ENCODE peak calls at places on chromosomes 7 and 10, in seven cellular contexts. One of them, this sample, is unnamed.

GRCh38 chr7:81659697-81660395 is 110.0 kb downstream of the HGF start:
- DNase-seq in ovary: no peak
- DNase-seq in fibroblast of mammary gland: no peak
- DNase-seq in fibroblast of the aortic adventitia: peak
- DNase-seq in neural progenitor cell: peak
- DNase-seq in lower lobe of right lung: no peak
- DNase-seq in body of pancreas: no peak
- DNase-seq in this sample: no peak

GRCh38 chr7:51244053-51244452 is 72.6 kb downstream of the COBL start:
- DNase-seq in body of pancreas: no peak
- DNase-seq in fibroblast of the aortic adventitia: no peak
- DNase-seq in fibroblast of mammary gland: no peak
- DNase-seq in ovary: no peak
- DNase-seq in neural progenitor cell: no peak
- DNase-seq in lower lobe of right lung: no peak
- DNase-seq in this sample: no peak

GRCh38 chr7:140673063-140673769 is 471 bp downstream of the ADCK2 start:
- DNase-seq in neural progenitor cell: peak
- DNase-seq in fibroblast of the aortic adventitia: no peak
- DNase-seq in body of pancreas: peak
- DNase-seq in ovary: peak
- DNase-seq in fibroblast of mammary gland: no peak
- DNase-seq in lower lobe of right lung: peak
- DNase-seq in this sample: peak

GRCh38 chr7:151310578-151310977 is 31.0 kb upstream of the NUB1 start:
- DNase-seq in lower lobe of right lung: no peak
- DNase-seq in ovary: no peak
- DNase-seq in neural progenitor cell: no peak
- DNase-seq in fibroblast of the aortic adventitia: peak
- DNase-seq in body of pancreas: no peak
- DNase-seq in fibroblast of mammary gland: peak
- DNase-seq in this sample: peak

GRCh38 chr10:123583639-123584418 is 82.3 kb upstream of the GPR26 start:
- DNase-seq in fibroblast of the aortic adventitia: peak
- DNase-seq in fibroblast of mammary gland: peak
- DNase-seq in ovary: peak
- DNase-seq in body of pancreas: peak
- DNase-seq in neural progenitor cell: peak
- DNase-seq in lower lobe of right lung: peak
- DNase-seq in this sample: peak

GRCh38 chr10:59631882-59632281 is 77.8 kb downstream of the SLC16A9 start:
- DNase-seq in fibroblast of mammary gland: peak
- DNase-seq in neural progenitor cell: no peak
- DNase-seq in fibroblast of the aortic adventitia: no peak
- DNase-seq in ovary: no peak
- DNase-seq in body of pancreas: no peak
- DNase-seq in lower lobe of right lung: no peak
- DNase-seq in this sample: no peak

GRCh38 chr7:79452495-79453265 is 787 bp downstream of the MAGI2 start:
- DNase-seq in neural progenitor cell: peak
- DNase-seq in fibroblast of the aortic adventitia: peak
- DNase-seq in lower lobe of right lung: peak
- DNase-seq in body of pancreas: peak
- DNase-seq in fibroblast of mammary gland: peak
- DNase-seq in ovary: peak
- DNase-seq in this sample: peak

GRCh38 chr7:136953386-136953785 is 84.9 kb downstream of the CHRM2 start:
- DNase-seq in body of pancreas: no peak
- DNase-seq in neural progenitor cell: no peak
- DNase-seq in fibroblast of the aortic adventitia: peak
- DNase-seq in lower lobe of right lung: no peak
- DNase-seq in ovary: no peak
- DNase-seq in fibroblast of mammary gland: peak
- DNase-seq in this sample: peak

GRCh38 chr7:29413511-29414178 is 150.0 kb upstream of the PRR15 start:
- DNase-seq in lower lobe of right lung: no peak
- DNase-seq in fibroblast of mammary gland: no peak
- DNase-seq in ovary: no peak
- DNase-seq in body of pancreas: peak
- DNase-seq in neural progenitor cell: no peak
- DNase-seq in fibroblast of the aortic adventitia: no peak
- DNase-seq in this sample: no peak

GRCh38 chr7:152050547-152050971 is 25.1 kb downstream of the GALNT11 start:
- DNase-seq in fibroblast of mammary gland: peak
- DNase-seq in fibroblast of the aortic adventitia: peak
- DNase-seq in lower lobe of right lung: no peak
- DNase-seq in neural progenitor cell: no peak
- DNase-seq in ovary: no peak
- DNase-seq in body of pancreas: no peak
- DNase-seq in this sample: peak

GRCh38 chr7:129370812-129371211 is 63.4 kb upstream of the STRIP2 start:
- DNase-seq in fibroblast of the aortic adventitia: peak
- DNase-seq in lower lobe of right lung: no peak
- DNase-seq in neural progenitor cell: peak
- DNase-seq in ovary: no peak
- DNase-seq in body of pancreas: no peak
- DNase-seq in fibroblast of mammary gland: no peak
- DNase-seq in this sample: peak

GRCh38 chr7:79761876-79762429 is 308.5 kb upstream of the MAGI2 start:
- DNase-seq in ovary: no peak
- DNase-seq in body of pancreas: no peak
- DNase-seq in fibroblast of mammary gland: peak
- DNase-seq in fibroblast of the aortic adventitia: no peak
- DNase-seq in neural progenitor cell: no peak
- DNase-seq in lower lobe of right lung: no peak
- DNase-seq in this sample: no peak

GRCh38 chr7:66629222-66629658 is 559 bp downstream of the KCTD7 start:
- DNase-seq in body of pancreas: no peak
- DNase-seq in fibroblast of the aortic adventitia: peak
- DNase-seq in lower lobe of right lung: peak
- DNase-seq in ovary: no peak
- DNase-seq in neural progenitor cell: peak
- DNase-seq in fibroblast of mammary gland: no peak
- DNase-seq in this sample: peak

GRCh38 chr7:80053098-80053497 is 81.5 kb upstream of the GNAI1 start:
- DNase-seq in body of pancreas: peak
- DNase-seq in neural progenitor cell: peak
- DNase-seq in lower lobe of right lung: no peak
- DNase-seq in ovary: no peak
- DNase-seq in fibroblast of mammary gland: no peak
- DNase-seq in fibroblast of the aortic adventitia: no peak
- DNase-seq in this sample: no peak

GRCh38 chr10:5518143-5518542 is 6.6 kb upstream of the CALML3 start:
- DNase-seq in fibroblast of mammary gland: no peak
- DNase-seq in body of pancreas: peak
- DNase-seq in neural progenitor cell: no peak
- DNase-seq in fibroblast of the aortic adventitia: no peak
- DNase-seq in ovary: no peak
- DNase-seq in lower lobe of right lung: no peak
- DNase-seq in this sample: no peak

GRCh38 chr7:30914611-30915601 is 3.3 kb downstream of the AQP1 start:
- DNase-seq in ovary: no peak
- DNase-seq in body of pancreas: peak
- DNase-seq in lower lobe of right lung: peak
- DNase-seq in fibroblast of mammary gland: peak
- DNase-seq in fibroblast of the aortic adventitia: peak
- DNase-seq in neural progenitor cell: no peak
- DNase-seq in this sample: peak

GRCh38 chr10:108544500-108545120 is 1378.7 kb downstream of the XPNPEP1 start:
- DNase-seq in ovary: no peak
- DNase-seq in fibroblast of the aortic adventitia: peak
- DNase-seq in body of pancreas: peak
- DNase-seq in lower lobe of right lung: peak
- DNase-seq in neural progenitor cell: peak
- DNase-seq in fibroblast of mammary gland: peak
- DNase-seq in this sample: peak

GRCh38 chr7:14714161-14714728 is 188.3 kb downstream of the DGKB start:
- DNase-seq in fibroblast of the aortic adventitia: no peak
- DNase-seq in lower lobe of right lung: no peak
- DNase-seq in ovary: no peak
- DNase-seq in neural progenitor cell: no peak
- DNase-seq in fibroblast of mammary gland: no peak
- DNase-seq in body of pancreas: no peak
- DNase-seq in this sample: no peak

GRCh38 chr10:11165591-11166543 is 148.2 kb downstream of the CELF2 start:
- DNase-seq in lower lobe of right lung: peak
- DNase-seq in neural progenitor cell: peak
- DNase-seq in fibroblast of the aortic adventitia: peak
- DNase-seq in fibroblast of mammary gland: no peak
- DNase-seq in ovary: peak
- DNase-seq in body of pancreas: peak
- DNase-seq in this sample: no peak

GRCh38 chr10:63829020-63829419 is 307.8 kb downstream of the REEP3 start:
- DNase-seq in body of pancreas: no peak
- DNase-seq in ovary: no peak
- DNase-seq in neural progenitor cell: no peak
- DNase-seq in fibroblast of the aortic adventitia: no peak
- DNase-seq in fibroblast of mammary gland: peak
- DNase-seq in lower lobe of right lung: no peak
- DNase-seq in this sample: peak

GRCh38 chr10:96975083-96975482 is 143.0 kb downstream of the LCOR start:
- DNase-seq in fibroblast of the aortic adventitia: no peak
- DNase-seq in fibroblast of mammary gland: no peak
- DNase-seq in body of pancreas: no peak
- DNase-seq in lower lobe of right lung: no peak
- DNase-seq in neural progenitor cell: no peak
- DNase-seq in ovary: no peak
- DNase-seq in this sample: no peak

GRCh38 chr7:2938514-2939192 is 94.5 kb upstream of the GNA12 start:
- DNase-seq in neural progenitor cell: peak
- DNase-seq in ovary: peak
- DNase-seq in fibroblast of the aortic adventitia: no peak
- DNase-seq in lower lobe of right lung: peak
- DNase-seq in fibroblast of mammary gland: no peak
- DNase-seq in body of pancreas: no peak
- DNase-seq in this sample: no peak

GRCh38 chr7:79979437-79979836 is 155.2 kb upstream of the GNAI1 start:
- DNase-seq in body of pancreas: no peak
- DNase-seq in lower lobe of right lung: no peak
- DNase-seq in fibroblast of mammary gland: peak
- DNase-seq in neural progenitor cell: no peak
- DNase-seq in fibroblast of the aortic adventitia: peak
- DNase-seq in ovary: no peak
- DNase-seq in this sample: peak

GRCh38 chr10:89940076-89940475 is 238.7 kb downstream of the KIF20B start:
- DNase-seq in lower lobe of right lung: no peak
- DNase-seq in neural progenitor cell: no peak
- DNase-seq in fibroblast of the aortic adventitia: no peak
- DNase-seq in body of pancreas: no peak
- DNase-seq in fibroblast of mammary gland: no peak
- DNase-seq in ovary: no peak
- DNase-seq in this sample: no peak

GRCh38 chr10:132712698-132713232 is 73.2 kb downstream of the NKX6-2 start:
- DNase-seq in ovary: peak
- DNase-seq in fibroblast of the aortic adventitia: no peak
- DNase-seq in neural progenitor cell: no peak
- DNase-seq in fibroblast of mammary gland: no peak
- DNase-seq in body of pancreas: no peak
- DNase-seq in lower lobe of right lung: peak
- DNase-seq in this sample: no peak

DNA sequence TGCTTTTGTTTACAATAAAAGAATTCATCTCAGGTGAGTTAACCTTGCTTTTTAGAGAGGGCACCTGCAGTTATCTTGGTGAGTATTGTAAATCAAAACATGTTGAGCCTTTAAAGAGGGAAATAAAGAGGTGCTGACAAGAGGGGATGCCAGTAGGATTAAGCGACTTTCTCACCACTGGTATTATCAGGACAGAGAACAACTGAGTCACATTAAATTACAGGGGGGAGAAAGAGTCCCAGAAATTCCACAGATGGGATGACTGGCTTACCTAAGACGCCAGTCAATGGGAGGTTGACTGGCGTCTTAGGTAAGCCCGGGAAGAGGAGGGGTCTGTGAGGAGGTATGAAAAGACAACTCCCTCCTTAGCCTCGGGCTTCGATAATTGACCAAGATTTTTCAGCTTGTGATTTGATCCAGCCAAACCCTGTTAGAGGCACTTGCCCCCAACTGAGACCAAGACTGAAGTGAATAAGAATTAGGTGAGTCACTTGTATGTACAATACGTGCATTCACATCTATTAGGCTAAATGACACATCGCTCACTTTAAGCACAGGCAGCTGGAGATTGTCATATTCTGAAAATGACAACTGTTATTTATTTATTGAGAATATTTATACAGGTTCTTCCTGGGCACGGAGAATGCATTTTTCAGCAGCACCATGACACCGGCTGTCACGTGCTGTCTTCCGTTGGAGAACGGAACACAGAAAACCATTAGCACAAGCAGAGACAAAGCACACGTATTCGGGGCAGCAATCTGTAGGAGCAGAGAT is 117.6 kb downstream of the SEM1 start:
- DNase-seq in lower lobe of right lung: no peak
- DNase-seq in ovary: no peak
- DNase-seq in fibroblast of mammary gland: no peak
- DNase-seq in fibroblast of the aortic adventitia: no peak
- DNase-seq in neural progenitor cell: peak
- DNase-seq in body of pancreas: no peak
- DNase-seq in this sample: no peak
- H3K4me3 ChIP-seq in lower lobe of right lung: no peak
- H3K4me3 ChIP-seq in ovary: no peak
- H3K4me3 ChIP-seq in fibroblast of mammary gland: no peak
- H3K4me3 ChIP-seq in fibroblast of the aortic adventitia: no peak
- H3K4me3 ChIP-seq in neural progenitor cell: peak
- H3K4me3 ChIP-seq in body of pancreas: no peak
- H3K4me3 ChIP-seq in this sample: no peak

GRCh38 chr10:52883996-52884871 is 111.7 kb upstream of the MBL2 start:
- DNase-seq in fibroblast of the aortic adventitia: peak
- DNase-seq in neural progenitor cell: peak
- DNase-seq in ovary: no peak
- DNase-seq in lower lobe of right lung: no peak
- DNase-seq in body of pancreas: peak
- DNase-seq in fibroblast of mammary gland: peak
- DNase-seq in this sample: peak
- TF ChIP-seq CTCF in fibroblast of the aortic adventitia: peak
- TF ChIP-seq CTCF in neural progenitor cell: peak
- TF ChIP-seq CTCF in ovary: no peak
- TF ChIP-seq CTCF in lower lobe of right lung: peak
- TF ChIP-seq CTCF in body of pancreas: peak
- TF ChIP-seq CTCF in fibroblast of mammary gland: peak
- TF ChIP-seq CTCF in this sample: peak

GRCh38 chr10:114034943-114035645 is 8.6 kb upstream of the ADRB1 start:
- DNase-seq in fibroblast of the aortic adventitia: no peak
- DNase-seq in ovary: no peak
- DNase-seq in neural progenitor cell: no peak
- DNase-seq in lower lobe of right lung: no peak
- DNase-seq in fibroblast of mammary gland: no peak
- DNase-seq in body of pancreas: no peak
- DNase-seq in this sample: no peak
- H3K4me3 ChIP-seq in fibroblast of the aortic adventitia: no peak
- H3K4me3 ChIP-seq in ovary: no peak
- H3K4me3 ChIP-seq in neural progenitor cell: no peak
- H3K4me3 ChIP-seq in lower lobe of right lung: no peak
- H3K4me3 ChIP-seq in fibroblast of mammary gland: no peak
- H3K4me3 ChIP-seq in body of pancreas: no peak
- H3K4me3 ChIP-seq in this sample: no peak

DNA sequence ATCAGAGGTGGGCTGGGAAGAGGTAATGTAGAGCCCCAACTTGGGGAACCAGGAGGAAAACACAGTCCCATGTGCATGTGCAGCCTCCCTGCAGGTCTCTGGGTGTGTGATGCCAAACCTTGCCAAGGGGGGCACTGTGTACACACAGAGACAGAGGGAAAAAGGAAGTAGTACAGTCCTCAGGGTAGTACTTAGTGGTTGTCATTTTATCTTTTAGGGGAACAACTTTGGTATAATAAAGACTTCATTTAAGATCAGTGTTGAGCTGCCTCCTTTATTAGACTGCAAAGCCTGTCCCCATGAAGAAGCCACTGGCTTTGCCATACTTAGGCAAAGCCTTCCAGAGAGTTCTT is 151.8 kb downstream of the CDH23 start:
- DNase-seq in body of pancreas: no peak
- DNase-seq in lower lobe of right lung: no peak
- DNase-seq in fibroblast of the aortic adventitia: no peak
- DNase-seq in fibroblast of mammary gland: peak
- DNase-seq in ovary: no peak
- DNase-seq in neural progenitor cell: peak
- DNase-seq in this sample: no peak
- TF ChIP-seq CTCF in body of pancreas: no peak
- TF ChIP-seq CTCF in lower lobe of right lung: peak
- TF ChIP-seq CTCF in fibroblast of the aortic adventitia: peak
- TF ChIP-seq CTCF in fibroblast of mammary gland: peak
- TF ChIP-seq CTCF in ovary: no peak
- TF ChIP-seq CTCF in neural progenitor cell: peak
- TF ChIP-seq CTCF in this sample: peak